ENCODE peak calls at places on chromosomes 6 and 20, in five cellular contexts. U, B, X, M and V are unnamed samples.

GRCh38 chr6:13049666-13050254 is 278.6 kb downstream of the TBC1D7 start:
- DNase-seq in M (no peak), U (no peak), X (no peak), B (no peak), V (no peak)

GRCh38 chr20:61483336-61484067 is 231.4 kb downstream of the CDH4 start:
- DNase-seq in B (no peak), U (no peak), M (no peak), X (no peak), V (no peak)

GRCh38 chr6:167108278-167108677 is 14.6 kb upstream of the CCR6 start:
- DNase-seq in B (no peak), X (no peak), U (no peak), M (no peak), V (no peak)

GRCh38 chr20:3248167-3248992 is 9.4 kb upstream of the SLC4A11 start:
- DNase-seq in X (peak; percentile 26), U (peak; percentile 35), M (peak; percentile 72), B (no peak), V (no peak)

GRCh38 chr6:87663434-87663833 is 38.6 kb downstream of the AKIRIN2 start:
- DNase-seq in M (no peak), B (no peak), X (no peak), U (no peak), V (no peak)

GRCh38 chr6:136113736-136114173 is 136.4 kb downstream of the MTFR2 start:
- DNase-seq in B (no peak), U (peak; percentile 9), M (peak; percentile 47), X (peak; percentile 95), V (peak; percentile 22)

GRCh38 chr20:57391439-57392129 is 388 bp downstream of the RBM38 start:
- DNase-seq in X (peak; percentile 12), M (peak; percentile 66), B (no peak), U (no peak), V (no peak)

GRCh38 chr20:19531446-19531845 is 226.6 kb upstream of the RIN2 start:
- DNase-seq in X (no peak), B (no peak), U (no peak), M (no peak), V (no peak)

GRCh38 chr20:40449974-40450616 is 238.9 kb downstream of the MAFB start:
- DNase-seq in M (no peak), X (no peak), B (no peak), U (no peak), V (no peak)

GRCh38 chr6:21873562-21873961 is 280.0 kb downstream of the SOX4 start:
- DNase-seq in X (peak; percentile 38), M (no peak), U (no peak), B (no peak), V (no peak)

GRCh38 chr20:23132293-23132929 is 46.3 kb upstream of the CD93 start:
- DNase-seq in M (no peak), U (no peak), B (no peak), X (no peak), V (no peak)

GRCh38 chr20:21520702-21521595 is 7.1 kb upstream of the NKX2-2 start:
- DNase-seq in X (peak; percentile 6), U (no peak), B (no peak), M (no peak), V (no peak)